ENCODE peak calls at places on chromosomes 5 and 9, in ten cellular contexts. One of them, this sample, is unnamed.

GRCh38 chr9:2228132-2228531 is 213.0 kb downstream of the SMARCA2 start:
- DNase-seq in heart left ventricle: peak
- DNase-seq in fibroblast of lung: no peak
- DNase-seq in Daoy: peak
- DNase-seq in activated naive CD4-positive, alpha-beta T cell treated with anti-CD3 and anti-CD28 coated beads for 36 hours: peak
- DNase-seq in dorsolateral prefrontal cortex: peak
- DNase-seq in NCI-H446 treated with DMSO at 0.1 percent for 48 hours: peak
- DNase-seq in C1 segment of cervical spinal cord: no peak
- DNase-seq in fibroblast of the aortic adventitia: no peak
- DNase-seq in astrocyte of the hippocampus: no peak
- DNase-seq in this sample: no peak

GRCh38 chr9:89605181-89606048 is 603 bp downstream of the GADD45G start:
- DNase-seq in Daoy: peak
- DNase-seq in dorsolateral prefrontal cortex: peak
- DNase-seq in NCI-H446 treated with DMSO at 0.1 percent for 48 hours: no peak
- DNase-seq in heart left ventricle: peak
- DNase-seq in fibroblast of the aortic adventitia: peak
- DNase-seq in astrocyte of the hippocampus: peak
- DNase-seq in C1 segment of cervical spinal cord: peak
- DNase-seq in fibroblast of lung: peak
- DNase-seq in activated naive CD4-positive, alpha-beta T cell treated with anti-CD3 and anti-CD28 coated beads for 36 hours: peak
- DNase-seq in this sample: peak

GRCh38 chr9:4144869-4145268 is 155.0 kb downstream of the GLIS3 start:
- DNase-seq in dorsolateral prefrontal cortex: no peak
- DNase-seq in heart left ventricle: no peak
- DNase-seq in astrocyte of the hippocampus: peak
- DNase-seq in C1 segment of cervical spinal cord: no peak
- DNase-seq in fibroblast of the aortic adventitia: no peak
- DNase-seq in activated naive CD4-positive, alpha-beta T cell treated with anti-CD3 and anti-CD28 coated beads for 36 hours: no peak
- DNase-seq in fibroblast of lung: peak
- DNase-seq in NCI-H446 treated with DMSO at 0.1 percent for 48 hours: no peak
- DNase-seq in Daoy: peak
- DNase-seq in this sample: no peak

GRCh38 chr9:129250786-129251185 is 72.7 kb upstream of the IER5L start:
- DNase-seq in Daoy: no peak
- DNase-seq in fibroblast of lung: peak
- DNase-seq in NCI-H446 treated with DMSO at 0.1 percent for 48 hours: no peak
- DNase-seq in fibroblast of the aortic adventitia: peak
- DNase-seq in heart left ventricle: no peak
- DNase-seq in astrocyte of the hippocampus: peak
- DNase-seq in dorsolateral prefrontal cortex: no peak
- DNase-seq in activated naive CD4-positive, alpha-beta T cell treated with anti-CD3 and anti-CD28 coated beads for 36 hours: no peak
- DNase-seq in C1 segment of cervical spinal cord: no peak
- DNase-seq in this sample: no peak

GRCh38 chr9:92634712-92635605 is 35.0 kb downstream of the IPPK start:
- DNase-seq in C1 segment of cervical spinal cord: peak
- DNase-seq in Daoy: peak
- DNase-seq in dorsolateral prefrontal cortex: peak
- DNase-seq in astrocyte of the hippocampus: peak
- DNase-seq in fibroblast of lung: peak
- DNase-seq in NCI-H446 treated with DMSO at 0.1 percent for 48 hours: no peak
- DNase-seq in activated naive CD4-positive, alpha-beta T cell treated with anti-CD3 and anti-CD28 coated beads for 36 hours: peak
- DNase-seq in fibroblast of the aortic adventitia: peak
- DNase-seq in heart left ventricle: peak
- DNase-seq in this sample: peak

GRCh38 chr5:75167345-75167744 is 69.3 kb downstream of the ANKRD31 start:
- DNase-seq in C1 segment of cervical spinal cord: no peak
- DNase-seq in activated naive CD4-positive, alpha-beta T cell treated with anti-CD3 and anti-CD28 coated beads for 36 hours: no peak
- DNase-seq in heart left ventricle: no peak
- DNase-seq in fibroblast of lung: no peak
- DNase-seq in astrocyte of the hippocampus: no peak
- DNase-seq in NCI-H446 treated with DMSO at 0.1 percent for 48 hours: no peak
- DNase-seq in Daoy: peak
- DNase-seq in fibroblast of the aortic adventitia: no peak
- DNase-seq in dorsolateral prefrontal cortex: no peak
- DNase-seq in this sample: no peak

GRCh38 chr9:75979362-75979761 is 88.9 kb downstream of the PCSK5 start:
- DNase-seq in Daoy: no peak
- DNase-seq in dorsolateral prefrontal cortex: no peak
- DNase-seq in fibroblast of lung: no peak
- DNase-seq in astrocyte of the hippocampus: no peak
- DNase-seq in NCI-H446 treated with DMSO at 0.1 percent for 48 hours: no peak
- DNase-seq in C1 segment of cervical spinal cord: no peak
- DNase-seq in activated naive CD4-positive, alpha-beta T cell treated with anti-CD3 and anti-CD28 coated beads for 36 hours: no peak
- DNase-seq in fibroblast of the aortic adventitia: no peak
- DNase-seq in heart left ventricle: no peak
- DNase-seq in this sample: no peak

GRCh38 chr9:99057665-99058625 is 47.0 kb upstream of the TGFBR1 start:
- DNase-seq in astrocyte of the hippocampus: peak
- DNase-seq in fibroblast of lung: peak
- DNase-seq in fibroblast of the aortic adventitia: no peak
- DNase-seq in C1 segment of cervical spinal cord: no peak
- DNase-seq in dorsolateral prefrontal cortex: no peak
- DNase-seq in Daoy: peak
- DNase-seq in activated naive CD4-positive, alpha-beta T cell treated with anti-CD3 and anti-CD28 coated beads for 36 hours: peak
- DNase-seq in NCI-H446 treated with DMSO at 0.1 percent for 48 hours: no peak
- DNase-seq in heart left ventricle: no peak
- DNase-seq in this sample: no peak

GRCh38 chr9:2132484-2133082 is 117.4 kb downstream of the SMARCA2 start:
- DNase-seq in fibroblast of lung: peak
- DNase-seq in NCI-H446 treated with DMSO at 0.1 percent for 48 hours: peak
- DNase-seq in C1 segment of cervical spinal cord: no peak
- DNase-seq in Daoy: peak
- DNase-seq in astrocyte of the hippocampus: peak
- DNase-seq in activated naive CD4-positive, alpha-beta T cell treated with anti-CD3 and anti-CD28 coated beads for 36 hours: no peak
- DNase-seq in heart left ventricle: no peak
- DNase-seq in fibroblast of the aortic adventitia: peak
- DNase-seq in dorsolateral prefrontal cortex: no peak
- DNase-seq in this sample: no peak

GRCh38 chr5:180519098-180519497 is 24.9 kb downstream of the CNOT6 start:
- DNase-seq in fibroblast of lung: peak
- DNase-seq in activated naive CD4-positive, alpha-beta T cell treated with anti-CD3 and anti-CD28 coated beads for 36 hours: no peak
- DNase-seq in astrocyte of the hippocampus: peak
- DNase-seq in fibroblast of the aortic adventitia: peak
- DNase-seq in Daoy: no peak
- DNase-seq in C1 segment of cervical spinal cord: no peak
- DNase-seq in heart left ventricle: no peak
- DNase-seq in dorsolateral prefrontal cortex: no peak
- DNase-seq in NCI-H446 treated with DMSO at 0.1 percent for 48 hours: no peak
- DNase-seq in this sample: no peak

GRCh38 chr5:16740476-16740875 is 123.7 kb upstream of the RETREG1 start:
- DNase-seq in dorsolateral prefrontal cortex: no peak
- DNase-seq in C1 segment of cervical spinal cord: no peak
- DNase-seq in heart left ventricle: no peak
- DNase-seq in fibroblast of lung: no peak
- DNase-seq in NCI-H446 treated with DMSO at 0.1 percent for 48 hours: no peak
- DNase-seq in fibroblast of the aortic adventitia: no peak
- DNase-seq in Daoy: no peak
- DNase-seq in activated naive CD4-positive, alpha-beta T cell treated with anti-CD3 and anti-CD28 coated beads for 36 hours: no peak
- DNase-seq in astrocyte of the hippocampus: peak
- DNase-seq in this sample: no peak

GRCh38 chr5:101271945-101272344 is 368.9 kb upstream of the ST8SIA4 start:
- DNase-seq in dorsolateral prefrontal cortex: no peak
- DNase-seq in NCI-H446 treated with DMSO at 0.1 percent for 48 hours: no peak
- DNase-seq in astrocyte of the hippocampus: no peak
- DNase-seq in Daoy: no peak
- DNase-seq in C1 segment of cervical spinal cord: no peak
- DNase-seq in fibroblast of the aortic adventitia: no peak
- DNase-seq in fibroblast of lung: no peak
- DNase-seq in activated naive CD4-positive, alpha-beta T cell treated with anti-CD3 and anti-CD28 coated beads for 36 hours: no peak
- DNase-seq in heart left ventricle: no peak
- DNase-seq in this sample: no peak

GRCh38 chr9:111683351-111683750 is 21.9 kb downstream of the GNG10 start:
- DNase-seq in heart left ventricle: no peak
- DNase-seq in fibroblast of the aortic adventitia: no peak
- DNase-seq in C1 segment of cervical spinal cord: no peak
- DNase-seq in astrocyte of the hippocampus: no peak
- DNase-seq in Daoy: no peak
- DNase-seq in NCI-H446 treated with DMSO at 0.1 percent for 48 hours: no peak
- DNase-seq in activated naive CD4-positive, alpha-beta T cell treated with anti-CD3 and anti-CD28 coated beads for 36 hours: no peak
- DNase-seq in dorsolateral prefrontal cortex: no peak
- DNase-seq in fibroblast of lung: no peak
- DNase-seq in this sample: no peak

GRCh38 chr9:19154135-19154612 is 26.9 kb upstream of the PLIN2 start:
- DNase-seq in activated naive CD4-positive, alpha-beta T cell treated with anti-CD3 and anti-CD28 coated beads for 36 hours: no peak
- DNase-seq in Daoy: peak
- DNase-seq in NCI-H446 treated with DMSO at 0.1 percent for 48 hours: no peak
- DNase-seq in dorsolateral prefrontal cortex: no peak
- DNase-seq in C1 segment of cervical spinal cord: no peak
- DNase-seq in fibroblast of lung: peak
- DNase-seq in heart left ventricle: peak
- DNase-seq in astrocyte of the hippocampus: peak
- DNase-seq in fibroblast of the aortic adventitia: peak
- DNase-seq in this sample: no peak

GRCh38 chr9:128707446-128707845 is 5.1 kb downstream of the PKN3 start:
- DNase-seq in fibroblast of lung: no peak
- DNase-seq in C1 segment of cervical spinal cord: no peak
- DNase-seq in astrocyte of the hippocampus: no peak
- DNase-seq in NCI-H446 treated with DMSO at 0.1 percent for 48 hours: no peak
- DNase-seq in Daoy: no peak
- DNase-seq in heart left ventricle: no peak
- DNase-seq in dorsolateral prefrontal cortex: no peak
- DNase-seq in fibroblast of the aortic adventitia: no peak
- DNase-seq in activated naive CD4-positive, alpha-beta T cell treated with anti-CD3 and anti-CD28 coated beads for 36 hours: no peak
- DNase-seq in this sample: no peak

GRCh38 chr5:95861221-95861857 is 38.8 kb upstream of the GLRX start:
- DNase-seq in activated naive CD4-positive, alpha-beta T cell treated with anti-CD3 and anti-CD28 coated beads for 36 hours: no peak
- DNase-seq in fibroblast of lung: peak
- DNase-seq in fibroblast of the aortic adventitia: peak
- DNase-seq in Daoy: peak
- DNase-seq in NCI-H446 treated with DMSO at 0.1 percent for 48 hours: no peak
- DNase-seq in heart left ventricle: peak
- DNase-seq in dorsolateral prefrontal cortex: no peak
- DNase-seq in C1 segment of cervical spinal cord: no peak
- DNase-seq in astrocyte of the hippocampus: peak
- DNase-seq in this sample: no peak

GRCh38 chr5:89729623-89730390 is 679.7 kb downstream of the CETN3 start:
- DNase-seq in fibroblast of lung: peak
- DNase-seq in dorsolateral prefrontal cortex: no peak
- DNase-seq in NCI-H446 treated with DMSO at 0.1 percent for 48 hours: no peak
- DNase-seq in activated naive CD4-positive, alpha-beta T cell treated with anti-CD3 and anti-CD28 coated beads for 36 hours: no peak
- DNase-seq in astrocyte of the hippocampus: peak
- DNase-seq in C1 segment of cervical spinal cord: no peak
- DNase-seq in heart left ventricle: no peak
- DNase-seq in Daoy: peak
- DNase-seq in fibroblast of the aortic adventitia: peak
- DNase-seq in this sample: no peak

GRCh38 chr9:17833846-17834245 is 255.0 kb downstream of the SH3GL2 start:
- DNase-seq in astrocyte of the hippocampus: no peak
- DNase-seq in dorsolateral prefrontal cortex: no peak
- DNase-seq in NCI-H446 treated with DMSO at 0.1 percent for 48 hours: no peak
- DNase-seq in C1 segment of cervical spinal cord: no peak
- DNase-seq in fibroblast of the aortic adventitia: no peak
- DNase-seq in activated naive CD4-positive, alpha-beta T cell treated with anti-CD3 and anti-CD28 coated beads for 36 hours: no peak
- DNase-seq in Daoy: no peak
- DNase-seq in fibroblast of lung: no peak
- DNase-seq in heart left ventricle: no peak
- DNase-seq in this sample: no peak

GRCh38 chr5:149271717-149272558 is at the start of gene AFAP1L1:
- DNase-seq in NCI-H446 treated with DMSO at 0.1 percent for 48 hours: no peak
- DNase-seq in Daoy: peak
- DNase-seq in activated naive CD4-positive, alpha-beta T cell treated with anti-CD3 and anti-CD28 coated beads for 36 hours: peak
- DNase-seq in heart left ventricle: peak
- DNase-seq in astrocyte of the hippocampus: peak
- DNase-seq in dorsolateral prefrontal cortex: peak
- DNase-seq in fibroblast of lung: peak
- DNase-seq in C1 segment of cervical spinal cord: no peak
- DNase-seq in fibroblast of the aortic adventitia: peak
- DNase-seq in this sample: no peak

GRCh38 chr5:52989781-52990530 is 804 bp downstream of the ITGA2 start:
- DNase-seq in NCI-H446 treated with DMSO at 0.1 percent for 48 hours: no peak
- DNase-seq in activated naive CD4-positive, alpha-beta T cell treated with anti-CD3 and anti-CD28 coated beads for 36 hours: peak
- DNase-seq in dorsolateral prefrontal cortex: peak
- DNase-seq in C1 segment of cervical spinal cord: peak
- DNase-seq in fibroblast of the aortic adventitia: peak
- DNase-seq in astrocyte of the hippocampus: peak
- DNase-seq in Daoy: peak
- DNase-seq in fibroblast of lung: peak
- DNase-seq in heart left ventricle: peak
- DNase-seq in this sample: peak

GRCh38 chr5:32767948-32768427 is 56.9 kb downstream of the NPR3 start:
- DNase-seq in heart left ventricle: no peak
- DNase-seq in astrocyte of the hippocampus: peak
- DNase-seq in Daoy: peak
- DNase-seq in activated naive CD4-positive, alpha-beta T cell treated with anti-CD3 and anti-CD28 coated beads for 36 hours: no peak
- DNase-seq in NCI-H446 treated with DMSO at 0.1 percent for 48 hours: no peak
- DNase-seq in dorsolateral prefrontal cortex: no peak
- DNase-seq in fibroblast of the aortic adventitia: peak
- DNase-seq in fibroblast of lung: peak
- DNase-seq in C1 segment of cervical spinal cord: no peak
- DNase-seq in this sample: no peak

GRCh38 chr9:95689669-95690068 is 172.9 kb upstream of the PTCH1 start:
- DNase-seq in heart left ventricle: no peak
- DNase-seq in astrocyte of the hippocampus: no peak
- DNase-seq in activated naive CD4-positive, alpha-beta T cell treated with anti-CD3 and anti-CD28 coated beads for 36 hours: no peak
- DNase-seq in fibroblast of lung: no peak
- DNase-seq in Daoy: no peak
- DNase-seq in C1 segment of cervical spinal cord: no peak
- DNase-seq in fibroblast of the aortic adventitia: no peak
- DNase-seq in NCI-H446 treated with DMSO at 0.1 percent for 48 hours: no peak
- DNase-seq in dorsolateral prefrontal cortex: no peak
- DNase-seq in this sample: no peak

This sample was measured in substantia nigra.